ENCODE peak calls at places on chromosomes 7 and 10, in six cellular contexts. S, G, J, O, P and V are unnamed samples.

GRCh38 chr7:144761493-144761892 is 74.4 kb downstream of the TPK1 start:
- DNase-seq in S (no peak), G (no peak), J (no peak), O (no peak), P (no peak), V (no peak)

GRCh38 chr10:28595618-28596017 is 62.7 kb downstream of the WAC start:
- DNase-seq in S (peak), G (no peak), J (no peak), O (no peak), P (peak), V (peak)

GRCh38 chr10:100057948-100058347 is 23.7 kb downstream of the CPN1 start:
- DNase-seq in S (no peak), G (no peak), J (no peak), O (no peak), P (no peak), V (no peak)

GRCh38 chr7:34011711-34012110 is 106.4 kb downstream of the BMPER start:
- DNase-seq in S (peak), G (no peak), J (no peak), O (no peak), P (peak), V (peak)

GRCh38 chr7:156943091-156944041 is 6.1 kb upstream of the NOM1 start:
- DNase-seq in S (peak), G (no peak), J (no peak), O (no peak), P (no peak), V (no peak)

GRCh38 chr10:90905925-90906324 is 15.0 kb downstream of the ANKRD1 start:
- DNase-seq in S (no peak), G (no peak), J (no peak), O (no peak), P (no peak), V (no peak)

GRCh38 chr7:73557397-73558257 is at the start of gene BCL7B:
- DNase-seq in S (peak), G (peak), J (peak), O (peak), P (no peak), V (peak)

GRCh38 chr7:36949711-36950600 is 225.7 kb upstream of the AOAH start:
- DNase-seq in S (peak), G (peak), J (no peak), O (no peak), P (no peak), V (no peak)

GRCh38 chr7:68678196-68678595 is 920.1 kb upstream of the AUTS2 start:
- DNase-seq in S (peak), G (no peak), J (no peak), O (no peak), P (peak), V (no peak)

GRCh38 chr7:68680235-68680872 is 917.9 kb upstream of the AUTS2 start:
- DNase-seq in S (no peak), G (no peak), J (no peak), O (no peak), P (no peak), V (peak)

GRCh38 chr7:68671046-68671445 is 927.2 kb upstream of the AUTS2 start:
- DNase-seq in S (no peak), G (no peak), J (no peak), O (no peak), P (no peak), V (no peak)

GRCh38 chr7:68679456-68680234 is 918.6 kb upstream of the AUTS2 start:
- DNase-seq in S (no peak), G (no peak), J (no peak), O (no peak), P (no peak), V (no peak)

GRCh38 chr7:68676789-68677535 is 921.3 kb upstream of the AUTS2 start:
- DNase-seq in S (no peak), G (no peak), J (no peak), O (no peak), P (no peak), V (no peak)
- H3K9ac ChIP-seq in S (no peak), G (peak), J (no peak), O (no peak), P (no peak), V (no peak)

GRCh38 chr7:105677395-105677701 is 96.1 kb upstream of the EFCAB10 start:
- DNase-seq in S (no peak), G (no peak), J (no peak), O (no peak), P (no peak), V (no peak)
- H3K9ac ChIP-seq in S (no peak), G (no peak), J (no peak), O (no peak), P (no peak), V (no peak)

GRCh38 chr10:132394936-132395703 is 1.9 kb upstream of the PWWP2B start:
- DNase-seq in S (no peak), G (no peak), J (no peak), O (no peak), P (no peak), V (no peak)
- H3K9ac ChIP-seq in S (no peak), G (peak), J (peak), O (no peak), P (no peak), V (peak)

DNA sequence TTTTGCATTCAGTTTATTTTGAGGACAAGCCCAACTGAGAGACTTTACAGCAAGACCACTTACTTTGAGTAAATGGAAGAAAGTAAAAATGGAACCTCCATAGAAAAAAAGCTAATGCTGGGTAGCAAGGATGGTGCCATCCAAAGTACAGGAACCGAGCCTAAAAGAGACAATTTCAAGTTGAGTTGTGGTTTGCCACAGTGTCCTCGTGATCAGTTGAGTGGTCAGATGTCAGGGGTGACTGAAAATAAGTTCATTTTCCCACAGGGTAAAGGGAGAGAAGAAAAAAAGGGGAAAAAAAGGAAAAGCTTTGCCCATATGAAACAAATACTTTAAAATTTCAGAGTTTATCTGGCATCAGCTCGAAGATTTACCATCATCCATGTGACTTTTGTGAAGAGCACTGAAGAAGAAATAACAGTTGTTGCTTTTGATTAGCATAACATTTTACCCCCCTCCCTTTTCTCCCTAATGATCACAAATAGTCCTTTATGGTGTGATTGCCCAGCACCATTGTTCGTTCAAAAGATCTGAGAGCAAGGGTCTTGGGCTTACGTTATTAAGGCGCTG is 338.3 kb downstream of the RNLS start:
- DNase-seq in S (no peak), G (no peak), J (no peak), O (no peak), P (no peak), V (no peak)
- H3K9ac ChIP-seq in S (no peak), G (peak), J (no peak), O (peak), P (no peak), V (peak)

GRCh38 chr10:58384536-58384998 is 643 bp upstream of the TFAM start:
- DNase-seq in S (no peak), G (no peak), J (no peak), O (no peak), P (no peak), V (no peak)

GRCh38 chr10:58382489-58382995 is 2.7 kb upstream of the TFAM start:
- DNase-seq in S (no peak), G (no peak), J (no peak), O (no peak), P (no peak), V (no peak)

GRCh38 chr10:58385784-58386112 is 538 bp downstream of the TFAM start:
- DNase-seq in S (peak), G (peak), J (no peak), O (no peak), P (no peak), V (peak)

GRCh38 chr10:58384999-58385783 is at the start of gene TFAM:
- DNase-seq in S (peak), G (peak), J (peak), O (peak), P (peak), V (peak)

GRCh38 chr10:58384095-58384494 is 1.1 kb upstream of the TFAM start:
- DNase-seq in S (peak), G (peak), J (no peak), O (no peak), P (no peak), V (peak)
- H3K9ac ChIP-seq in S (peak), G (peak), J (peak), O (no peak), P (no peak), V (peak)

GRCh38 chr10:73968101-73968515 is 29.8 kb upstream of the VCL start:
- DNase-seq in S (peak), G (peak), J (no peak), O (peak), P (peak), V (no peak)

GRCh38 chr10:73965890-73966768 is 31.8 kb upstream of the VCL start:
- DNase-seq in S (peak), G (peak), J (peak), O (peak), P (peak), V (peak)

GRCh38 chr10:73967544-73967943 is 30.4 kb upstream of the VCL start:
- DNase-seq in S (no peak), G (peak), J (no peak), O (no peak), P (no peak), V (no peak)

GRCh38 chr10:73964743-73965142 is 33.2 kb upstream of the VCL start:
- DNase-seq in S (no peak), G (no peak), J (no peak), O (no peak), P (no peak), V (no peak)

GRCh38 chr10:73967022-73967429 is 30.9 kb upstream of the VCL start:
- DNase-seq in S (no peak), G (peak), J (no peak), O (no peak), P (no peak), V (no peak)
- H3K9ac ChIP-seq in S (no peak), G (peak), J (peak), O (no peak), P (peak), V (peak)